ENCODE peak calls at places on chromosomes 6 and 20, in five cellular contexts. One of them, this sample, is unnamed.

GRCh38 chr20:59402697-59403096 is 102.3 kb downstream of the EDN3 start:
- DNase-seq in HCT116: no peak
- DNase-seq in stomach: no peak
- DNase-seq in GM12878: no peak
- DNase-seq in Panc1: no peak
- DNase-seq in this sample: no peak

GRCh38 chr6:89239338-89239737 is 22.2 kb upstream of the GABRR1 start:
- DNase-seq in stomach: no peak
- DNase-seq in GM12878: no peak
- DNase-seq in Panc1: no peak
- DNase-seq in HCT116: no peak
- DNase-seq in this sample: peak

GRCh38 chr20:39893013-39893685 is 795.9 kb downstream of the MAFB start:
- DNase-seq in Panc1: no peak
- DNase-seq in HCT116: no peak
- DNase-seq in stomach: no peak
- DNase-seq in GM12878: no peak
- DNase-seq in this sample: no peak

GRCh38 chr6:150272976-150273315 is 95.9 kb upstream of the IYD start:
- DNase-seq in stomach: no peak
- DNase-seq in HCT116: no peak
- DNase-seq in GM12878: no peak
- DNase-seq in Panc1: no peak
- DNase-seq in this sample: no peak

GRCh38 chr20:58985656-58986055 is 4.6 kb downstream of the NELFCD start:
- DNase-seq in GM12878: no peak
- DNase-seq in stomach: peak
- DNase-seq in HCT116: no peak
- DNase-seq in Panc1: no peak
- DNase-seq in this sample: no peak

GRCh38 chr6:1952726-1953360 is 292.6 kb downstream of the GMDS start:
- DNase-seq in HCT116: peak
- DNase-seq in stomach: no peak
- DNase-seq in GM12878: no peak
- DNase-seq in Panc1: peak
- DNase-seq in this sample: no peak

GRCh38 chr6:139338845-139339244 is 35.6 kb downstream of the CITED2 start:
- DNase-seq in HCT116: no peak
- DNase-seq in stomach: no peak
- DNase-seq in Panc1: no peak
- DNase-seq in GM12878: no peak
- DNase-seq in this sample: no peak

GRCh38 chr6:118514689-118515088 is 33.4 kb upstream of the PLN start:
- DNase-seq in HCT116: no peak
- DNase-seq in GM12878: no peak
- DNase-seq in stomach: no peak
- DNase-seq in Panc1: no peak
- DNase-seq in this sample: no peak

GRCh38 chr20:33423141-33423834 is 20.3 kb downstream of the SNTA1 start:
- DNase-seq in GM12878: no peak
- DNase-seq in HCT116: no peak
- DNase-seq in stomach: peak
- DNase-seq in Panc1: no peak
- DNase-seq in this sample: no peak

GRCh38 chr6:36797653-36798052 is 41.6 kb downstream of the CPNE5 start:
- DNase-seq in Panc1: no peak
- DNase-seq in HCT116: no peak
- DNase-seq in GM12878: no peak
- DNase-seq in stomach: no peak
- DNase-seq in this sample: no peak

GRCh38 chr6:99250476-99250875 is 99.0 kb downstream of the FAXC start:
- DNase-seq in Panc1: no peak
- DNase-seq in GM12878: no peak
- DNase-seq in stomach: no peak
- DNase-seq in HCT116: no peak
- DNase-seq in this sample: no peak

GRCh38 chr6:107106165-107106564 is 9.2 kb downstream of the BEND3 start:
- DNase-seq in HCT116: no peak
- DNase-seq in GM12878: no peak
- DNase-seq in Panc1: no peak
- DNase-seq in stomach: no peak
- DNase-seq in this sample: no peak

GRCh38 chr20:33676652-33677645 is 2.7 kb upstream of the NECAB3 start:
- DNase-seq in Panc1: no peak
- DNase-seq in GM12878: no peak
- DNase-seq in HCT116: no peak
- DNase-seq in stomach: no peak
- DNase-seq in this sample: no peak

GRCh38 chr20:58109918-58110635 is 118.4 kb downstream of the ANKRD60 start:
- DNase-seq in GM12878: no peak
- DNase-seq in Panc1: no peak
- DNase-seq in HCT116: no peak
- DNase-seq in stomach: no peak
- DNase-seq in this sample: peak

GRCh38 chr20:54172856-54173652 is 732 bp downstream of the CYP24A1 start:
- DNase-seq in GM12878: no peak
- DNase-seq in stomach: no peak
- DNase-seq in Panc1: no peak
- DNase-seq in HCT116: no peak
- DNase-seq in this sample: no peak

GRCh38 chr6:116412270-116412669 is 41.5 kb downstream of the DSE start:
- DNase-seq in HCT116: no peak
- DNase-seq in Panc1: no peak
- DNase-seq in GM12878: no peak
- DNase-seq in stomach: no peak
- DNase-seq in this sample: no peak

GRCh38 chr6:7615611-7616383 is 25.8 kb downstream of the SNRNP48 start:
- DNase-seq in HCT116: peak
- DNase-seq in stomach: peak
- DNase-seq in Panc1: peak
- DNase-seq in GM12878: no peak
- DNase-seq in this sample: no peak

GRCh38 chr20:6665621-6666345 is 101.7 kb upstream of the BMP2 start:
- DNase-seq in Panc1: no peak
- DNase-seq in GM12878: no peak
- DNase-seq in stomach: no peak
- DNase-seq in HCT116: no peak
- DNase-seq in this sample: peak

GRCh38 chr6:158593670-158594069 is 33.8 kb downstream of the TMEM181 start:
- DNase-seq in HCT116: no peak
- DNase-seq in Panc1: no peak
- DNase-seq in stomach: no peak
- DNase-seq in GM12878: no peak
- DNase-seq in this sample: no peak

GRCh38 chr6:11012976-11013375 is 31.1 kb downstream of the ELOVL2 start:
- DNase-seq in Panc1: no peak
- DNase-seq in stomach: no peak
- DNase-seq in GM12878: no peak
- DNase-seq in HCT116: no peak
- DNase-seq in this sample: no peak

GRCh38 chr20:19265646-19266374 is 53.4 kb downstream of the SLC24A3 start:
- DNase-seq in Panc1: no peak
- DNase-seq in stomach: no peak
- DNase-seq in HCT116: no peak
- DNase-seq in GM12878: no peak
- DNase-seq in this sample: no peak

GRCh38 chr6:39688494-39688893 is 36.7 kb downstream of the KIF6 start:
- DNase-seq in GM12878: no peak
- DNase-seq in HCT116: no peak
- DNase-seq in stomach: no peak
- DNase-seq in Panc1: no peak
- DNase-seq in this sample: no peak

DNA sequence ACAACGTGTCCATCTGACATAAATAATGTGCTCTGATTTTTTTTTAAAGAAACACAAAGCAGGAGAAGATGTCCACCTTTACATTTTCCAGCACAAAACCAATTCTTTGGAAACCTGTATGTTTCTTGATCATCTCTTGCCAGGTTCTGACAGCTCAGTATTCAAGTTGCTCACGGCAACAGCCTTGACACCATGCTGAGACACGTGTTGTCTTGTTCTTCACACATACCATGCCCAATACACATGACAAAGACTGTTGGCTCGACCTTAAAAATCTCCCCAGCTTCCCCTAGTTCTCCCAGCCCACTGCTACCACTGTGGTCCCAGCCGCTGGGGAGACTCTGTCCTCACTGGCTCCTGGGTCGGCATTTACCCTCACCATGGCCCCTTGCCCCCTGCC is 518.9 kb downstream of the PREX1 start:
- DNase-seq in stomach: no peak
- DNase-seq in HCT116: no peak
- DNase-seq in GM12878: no peak
- DNase-seq in Panc1: no peak
- DNase-seq in this sample: no peak
- TF ChIP-seq POLR2AphosphoS5 in stomach: no peak
- TF ChIP-seq POLR2AphosphoS5 in HCT116: no peak
- TF ChIP-seq POLR2AphosphoS5 in GM12878: no peak
- TF ChIP-seq POLR2AphosphoS5 in Panc1: no peak
- TF ChIP-seq POLR2AphosphoS5 in this sample: no peak

GRCh38 chr6:83464741-83465140 is 33.9 kb upstream of the ME1 start:
- DNase-seq in GM12878: no peak
- DNase-seq in Panc1: peak
- DNase-seq in HCT116: no peak
- DNase-seq in stomach: no peak
- DNase-seq in this sample: no peak
- H3K4me3 ChIP-seq in GM12878: no peak
- H3K4me3 ChIP-seq in Panc1: no peak
- H3K4me3 ChIP-seq in HCT116: no peak
- H3K4me3 ChIP-seq in stomach: no peak
- H3K4me3 ChIP-seq in this sample: no peak

DNA sequence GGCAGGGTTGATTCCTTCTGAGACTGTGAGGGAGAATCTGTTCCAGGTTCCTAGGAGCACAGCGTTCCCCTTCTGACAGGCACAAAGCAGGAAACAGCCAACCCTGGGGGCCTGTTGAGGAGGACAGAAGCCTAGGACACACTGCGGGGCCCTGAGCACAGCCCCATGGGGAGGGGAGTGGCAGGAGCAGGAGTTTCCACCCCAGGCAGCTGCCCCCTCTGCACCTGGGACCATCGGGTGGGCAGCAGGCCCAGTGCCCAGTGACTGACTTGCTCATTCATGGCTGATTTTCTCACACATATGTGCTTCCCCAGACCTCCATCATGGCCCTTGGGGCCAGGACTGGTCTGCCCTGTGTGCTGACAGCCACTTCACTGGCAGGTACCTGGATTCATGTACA is 6.2 kb upstream of the SLC22A1 start:
- DNase-seq in GM12878: no peak
- DNase-seq in stomach: no peak
- DNase-seq in Panc1: no peak
- DNase-seq in HCT116: no peak
- DNase-seq in this sample: no peak
- TF ChIP-seq CTCF in GM12878: no peak
- TF ChIP-seq CTCF in stomach: no peak
- TF ChIP-seq CTCF in Panc1: no peak
- TF ChIP-seq CTCF in HCT116: no peak
- TF ChIP-seq CTCF in this sample: no peak

GRCh38 chr20:63049561-63050221 is 42.9 kb upstream of the BHLHE23 start:
- DNase-seq in stomach: no peak
- DNase-seq in Panc1: no peak
- DNase-seq in HCT116: no peak
- DNase-seq in GM12878: no peak
- DNase-seq in this sample: no peak
- TF ChIP-seq POLR2AphosphoS5 in stomach: no peak
- TF ChIP-seq POLR2AphosphoS5 in Panc1: no peak
- TF ChIP-seq POLR2AphosphoS5 in HCT116: no peak
- TF ChIP-seq POLR2AphosphoS5 in GM12878: no peak
- TF ChIP-seq POLR2AphosphoS5 in this sample: no peak

DNA sequence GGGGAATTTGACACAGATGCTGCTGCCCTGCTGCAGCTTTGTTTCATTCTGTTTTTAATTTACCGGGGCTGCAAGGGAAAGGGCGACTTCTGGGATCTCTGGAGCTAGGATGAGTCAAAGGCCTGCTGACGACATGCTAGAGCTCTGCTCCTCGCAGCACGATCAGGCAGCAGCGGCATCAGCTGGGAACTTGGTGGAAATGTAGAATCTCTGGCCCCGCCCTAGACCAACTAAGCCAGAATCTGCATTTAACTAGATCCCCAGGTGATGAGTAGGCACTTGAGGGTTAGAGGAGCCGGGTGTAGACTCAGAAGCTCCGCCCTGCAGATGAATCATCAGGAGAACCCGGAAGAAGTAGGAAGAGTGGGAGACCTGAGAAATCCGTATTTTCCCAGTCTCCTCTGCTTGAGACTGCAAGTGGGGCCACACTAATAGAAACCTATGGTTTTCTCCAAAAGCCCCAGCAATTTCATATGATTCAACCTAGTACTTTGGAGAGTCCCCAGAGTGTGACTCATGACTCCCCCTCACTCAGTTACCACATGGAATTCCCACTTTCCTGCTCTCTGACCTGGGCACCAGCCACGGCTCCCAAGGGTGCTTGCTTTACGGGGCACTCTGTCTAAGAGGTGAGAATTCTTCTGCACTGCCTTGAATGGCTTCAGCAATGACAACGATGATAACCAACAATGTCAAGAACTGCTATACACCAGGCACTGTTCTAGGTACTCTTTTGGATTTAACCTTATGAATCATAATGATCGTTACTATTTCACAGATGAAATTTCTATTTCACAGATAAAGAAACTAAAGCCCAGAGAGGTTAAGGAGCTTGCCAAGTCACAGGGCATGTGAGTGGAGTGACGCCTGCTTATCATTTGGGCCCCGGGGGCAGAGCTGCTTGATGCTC is 18.1 kb downstream of the TUBB2B start:
- DNase-seq in Panc1: peak
- DNase-seq in GM12878: peak
- DNase-seq in HCT116: peak
- DNase-seq in stomach: peak
- DNase-seq in this sample: no peak
- H3K4me3 ChIP-seq in Panc1: no peak
- H3K4me3 ChIP-seq in GM12878: no peak
- H3K4me3 ChIP-seq in HCT116: peak
- H3K4me3 ChIP-seq in stomach: no peak
- H3K4me3 ChIP-seq in this sample: no peak

DNA sequence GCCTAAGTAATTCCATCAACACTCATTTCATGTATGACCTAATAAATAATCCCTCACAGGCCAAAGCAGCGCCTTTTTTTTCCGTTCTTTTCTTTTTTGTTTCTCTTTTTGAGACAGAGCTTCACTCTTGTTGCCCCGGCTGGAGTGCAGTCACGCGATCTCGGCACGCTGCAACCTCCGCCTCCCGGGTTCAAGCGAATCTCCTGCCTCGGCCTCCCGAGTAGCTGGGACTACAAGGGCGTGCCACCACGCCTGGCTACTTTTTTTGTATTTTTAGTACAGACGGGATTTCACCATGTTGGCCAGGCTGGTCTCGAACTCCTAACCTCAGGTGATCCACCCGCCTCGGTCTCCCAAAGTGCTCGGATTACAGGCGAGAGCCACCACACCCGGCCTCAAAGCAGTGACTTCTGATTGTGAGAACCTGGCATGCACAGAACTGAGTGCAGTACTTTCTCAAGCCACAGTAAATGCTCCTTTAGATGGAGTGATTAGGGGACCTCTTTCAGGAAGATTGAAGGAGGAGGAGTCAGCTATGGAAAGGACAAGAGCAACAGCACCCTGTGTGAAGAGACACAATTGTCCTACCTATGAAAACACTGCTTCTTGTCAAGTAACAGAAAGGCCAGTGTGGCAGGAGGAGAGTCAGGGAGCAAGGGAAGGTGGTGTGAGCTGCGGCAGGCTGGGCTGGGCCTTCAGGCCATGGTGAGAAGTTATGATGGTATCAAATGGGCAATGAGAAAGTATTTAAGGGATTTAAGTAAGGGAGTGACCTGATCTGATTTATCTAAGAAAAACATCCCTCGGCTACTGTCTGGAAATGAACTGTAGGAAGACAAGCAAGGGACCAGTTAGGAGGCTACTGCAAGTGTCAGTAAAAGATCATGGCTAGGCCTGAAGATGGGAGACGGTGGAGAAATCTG is 1.7 kb upstream of the SCAF8 start:
- DNase-seq in stomach: no peak
- DNase-seq in Panc1: no peak
- DNase-seq in GM12878: no peak
- DNase-seq in HCT116: no peak
- DNase-seq in this sample: no peak
- TF ChIP-seq CTCF in stomach: no peak
- TF ChIP-seq CTCF in Panc1: no peak
- TF ChIP-seq CTCF in GM12878: no peak
- TF ChIP-seq CTCF in HCT116: no peak
- TF ChIP-seq CTCF in this sample: no peak

This sample was measured in esophagus muscularis mucosa.